ENCODE peak calls at places on chromosomes 6 and 20, in seven cellular contexts. G is Panc1, I is left ventricle myocardium inferior, B is tibial artery, P is upper lobe of right lung, Q is upper lobe of left lung, D is ovary. E is an unnamed sample.

GRCh38 chr20:47296950-47297349 is 59.5 kb downstream of the ZMYND8 start:
- DNase-seq in G (no peak), I (no peak), B (peak; percentile 42), P (no peak), Q (no peak), D (no peak), E (no peak)

GRCh38 chr6:140921366-140922226 is 1211.1 kb upstream of the GJE1 start:
- DNase-seq in G (peak; percentile 72), I (no peak), B (no peak), P (no peak), Q (no peak), D (no peak), E (no peak)

GRCh38 chr6:170175644-170176620 is 114.9 kb downstream of the DLL1 start:
- DNase-seq in G (no peak), I (peak; percentile 12), B (peak; percentile 51), P (no peak), Q (no peak), D (peak; percentile 51), E (no peak)

GRCh38 chr6:70398783-70399730 is 14.3 kb upstream of the FAM135A start:
- DNase-seq in G (peak; percentile 87), I (no peak), B (no peak), P (peak; percentile 67), Q (peak; percentile 75), D (no peak), E (no peak)

GRCh38 chr6:40626886-40627285 is 39.7 kb upstream of the LRFN2 start:
- DNase-seq in G (no peak), I (no peak), B (no peak), P (no peak), Q (no peak), D (no peak), E (no peak)

GRCh38 chr6:37657117-37657886 is 40.4 kb downstream of the MDGA1 start:
- DNase-seq in G (no peak), I (no peak), B (peak; percentile 1), P (no peak), Q (no peak), D (no peak), E (no peak)

GRCh38 chr6:43724914-43725642 is 37.5 kb upstream of the MRPS18A start:
- DNase-seq in G (no peak), I (peak; percentile 70), B (peak; percentile 84), P (peak; percentile 96), Q (peak; percentile 95), D (peak; percentile 69), E (peak; percentile 60)

GRCh38 chr6:121857551-121857950 is 422.1 kb downstream of the GJA1 start:
- DNase-seq in G (no peak), I (no peak), B (no peak), P (no peak), Q (no peak), D (no peak), E (no peak)

GRCh38 chr6:169073311-169073710 is 180.3 kb downstream of the THBS2 start:
- DNase-seq in G (no peak), I (no peak), B (no peak), P (no peak), Q (no peak), D (no peak), E (no peak)

GRCh38 chr6:7255918-7256317 is 57.1 kb downstream of the SSR1 start:
- DNase-seq in G (no peak), I (no peak), B (no peak), P (no peak), Q (no peak), D (no peak), E (no peak)

GRCh38 chr6:97497713-97498331 is 214.8 kb upstream of the MMS22L start:
- DNase-seq in G (peak; percentile 43), I (peak; percentile 53), B (peak; percentile 65), P (peak; percentile 73), Q (peak; percentile 50), D (peak; percentile 24), E (peak; percentile 47)

GRCh38 chr6:113879186-113880096 is 22.3 kb downstream of the MARCKS start:
- DNase-seq in G (no peak), I (no peak), B (no peak), P (no peak), Q (peak; percentile 58), D (peak; percentile 46), E (no peak)

GRCh38 chr20:11221046-11221445 is 547.2 kb upstream of the JAG1 start:
- DNase-seq in G (no peak), I (no peak), B (no peak), P (no peak), Q (no peak), D (no peak), E (no peak)

GRCh38 chr6:113184736-113185135 is 672.4 kb upstream of the MARCKS start:
- DNase-seq in G (no peak), I (peak; percentile 79), B (no peak), P (no peak), Q (peak; percentile 23), D (no peak), E (no peak)

GRCh38 chr20:9635756-9636155 is 121.4 kb downstream of the LAMP5 start:
- DNase-seq in G (no peak), I (no peak), B (no peak), P (no peak), Q (no peak), D (no peak), E (no peak)

GRCh38 chr6:158517581-158517980 is 42.3 kb upstream of the TMEM181 start:
- DNase-seq in G (no peak), I (no peak), B (no peak), P (no peak), Q (no peak), D (no peak), E (no peak)

GRCh38 chr6:71665931-71666330 is 220.4 kb upstream of the RIMS1 start:
- DNase-seq in G (no peak), I (no peak), B (no peak), P (no peak), Q (no peak), D (no peak), E (no peak)

GRCh38 chr6:1507251-1507650 is 102.5 kb upstream of the FOXC1 start:
- DNase-seq in G (no peak), I (no peak), B (no peak), P (no peak), Q (no peak), D (no peak), E (no peak)

GRCh38 chr20:46088409-46089075 is 1.2 kb downstream of the NCOA5 start:
- DNase-seq in G (no peak), I (no peak), B (no peak), P (no peak), Q (no peak), D (no peak), E (no peak)

GRCh38 chr6:150112233-150112632 is 30.6 kb upstream of the PPP1R14C start:
- DNase-seq in G (no peak), I (no peak), B (peak; percentile 21), P (no peak), Q (no peak), D (no peak), E (no peak)

GRCh38 chr6:20352346-20352745 is 49.3 kb upstream of the E2F3 start:
- DNase-seq in G (no peak), I (no peak), B (no peak), P (no peak), Q (no peak), D (no peak), E (no peak)

GRCh38 chr6:22906091-22906549 is 336.8 kb downstream of the HDGFL1 start:
- DNase-seq in G (no peak), I (no peak), B (no peak), P (no peak), Q (no peak), D (no peak), E (no peak)
- TF ChIP-seq CTCF in G (peak; percentile 45), I (peak; percentile 46), B (peak; percentile 17), P (peak; percentile 32), Q (peak; percentile 44), D (no peak), E (no peak)

DNA sequence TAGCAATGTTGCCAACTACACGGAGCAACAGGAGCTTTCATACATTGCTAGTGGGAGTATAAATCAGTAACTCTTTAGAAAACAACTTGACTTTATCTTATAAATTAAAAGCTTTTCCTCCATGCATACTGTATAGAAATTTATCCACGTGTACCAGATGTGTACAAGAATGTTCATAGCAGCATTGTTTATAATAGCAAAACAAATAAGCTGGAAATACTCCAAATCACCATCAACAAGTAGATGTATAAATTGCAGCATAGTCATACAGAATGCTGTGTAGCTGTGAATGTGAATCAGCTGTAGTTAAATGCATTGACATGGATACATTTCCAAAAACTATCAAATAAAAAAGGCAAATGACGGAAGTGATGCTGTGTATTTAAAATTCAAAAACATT is 6.0 kb downstream of the PSMF1 start:
- DNase-seq in G (no peak), I (no peak), B (no peak), P (no peak), Q (no peak), D (no peak), E (no peak)
- H3K4me1 ChIP-seq in G (peaks cover 36% of the 10 kb centered on the region), I (peaks cover 52% of the 10 kb centered on the region), B (peaks cover 52% of the 10 kb centered on the region), P (peaks cover 41% of the 10 kb centered on the region), Q (peaks cover 50% of the 10 kb centered on the region), D (peaks cover 17% of the 10 kb centered on the region), E (peaks cover 45% of the 10 kb centered on the region)

DNA sequence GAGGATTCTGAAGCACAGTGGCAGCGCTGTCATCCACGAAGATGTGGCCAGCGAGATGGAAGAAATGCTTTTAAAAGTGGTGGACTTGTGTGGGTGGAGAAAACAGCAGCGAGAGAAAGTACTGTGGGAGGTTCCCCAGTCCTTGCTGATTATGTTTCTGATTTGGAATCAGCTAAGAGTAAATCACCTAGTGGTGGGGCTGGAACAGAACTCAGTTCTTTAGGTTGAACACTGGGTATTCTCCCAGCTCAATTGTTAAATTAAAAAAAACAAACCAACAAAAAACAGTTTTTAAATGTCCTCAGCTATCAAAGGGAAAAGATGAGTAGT is 515 bp upstream of the ZNF322 start:
- DNase-seq in G (no peak), I (no peak), B (no peak), P (no peak), Q (no peak), D (no peak), E (no peak)
- TF ChIP-seq CTCF in G (peak; percentile 58), I (no peak), B (peak; percentile 30), P (no peak), Q (peak; percentile 29), D (no peak), E (peak; percentile 25)

GRCh38 chr6:24879351-24879750 is 56.4 kb downstream of the RIPOR2 start:
- DNase-seq in G (no peak), I (no peak), B (no peak), P (no peak), Q (no peak), D (no peak), E (no peak)

GRCh38 chr6:24882295-24882694 is 53.5 kb downstream of the RIPOR2 start:
- DNase-seq in G (no peak), I (no peak), B (no peak), P (no peak), Q (no peak), D (no peak), E (no peak)

GRCh38 chr6:24887520-24887919 is 48.2 kb downstream of the RIPOR2 start:
- DNase-seq in G (no peak), I (no peak), B (no peak), P (no peak), Q (no peak), D (no peak), E (no peak)

GRCh38 chr6:24882835-24883555 is 52.8 kb downstream of the RIPOR2 start:
- DNase-seq in G (no peak), I (no peak), B (no peak), P (no peak), Q (no peak), D (no peak), E (no peak)

DNA sequence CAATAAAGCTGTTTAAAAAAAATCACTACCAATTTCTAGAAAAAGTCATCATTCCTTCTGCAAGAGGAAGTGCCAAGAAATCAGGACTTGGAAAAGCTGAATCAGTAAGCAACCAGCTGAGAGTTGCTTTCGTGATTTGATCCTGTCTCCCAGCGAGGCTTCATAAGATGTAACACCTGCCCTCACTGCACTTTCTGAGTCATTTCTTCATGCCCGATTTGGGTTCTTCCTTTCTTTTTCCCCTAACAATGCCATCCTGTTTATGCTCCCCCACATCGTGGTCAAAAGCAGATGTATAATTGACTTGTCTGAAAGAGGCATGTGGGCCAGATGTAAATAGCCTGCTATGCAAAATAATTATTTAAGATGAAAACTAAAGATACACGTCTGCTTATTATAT is 52.1 kb downstream of the RIPOR2 start:
- DNase-seq in G (no peak), I (no peak), B (no peak), P (no peak), Q (no peak), D (no peak), E (peak; percentile 33)
- H3K4me1 ChIP-seq in G (no peaks in the 10 kb centered on the region), I (no peaks in the 10 kb centered on the region), B (no peaks in the 10 kb centered on the region), P (no peaks in the 10 kb centered on the region), Q (peaks cover 4% of the 10 kb centered on the region), D (no peaks in the 10 kb centered on the region), E (peaks cover 84% of the 10 kb centered on the region)

E was measured in CD8-positive, alpha-beta T cell.